ENCODE peak calls at places on chromosome 11, in six cellular contexts. B is stomach, C is GM12878, M is adrenal gland, W is gastrocnemius medialis, A is lower leg skin. Q is an unnamed sample.

GRCh38 chr11:113168358-113168757 is 146.0 kb upstream of the TTC12 start:
- DNase-seq in B (no peak), C (no peak), M (no peak), W (no peak), A (no peak), Q (no peak)

GRCh38 chr11:61176446-61176845 is 15.2 kb upstream of the VPS37C start:
- DNase-seq in B (no peak), C (no peak), M (no peak), W (no peak), A (no peak), Q (no peak)

GRCh38 chr11:134328433-134328832 is 3.4 kb upstream of the GLB1L2 start:
- DNase-seq in B (no peak), C (no peak), M (no peak), W (no peak), A (no peak), Q (no peak)

GRCh38 chr11:86119062-86119461 is 50.2 kb upstream of the PICALM start:
- DNase-seq in B (no peak), C (no peak), M (no peak), W (no peak), A (no peak), Q (peak)

GRCh38 chr11:122159173-122159701 is 43.2 kb upstream of the BLID start:
- DNase-seq in B (no peak), C (no peak), M (no peak), W (no peak), A (no peak), Q (peak)

GRCh38 chr11:87306260-87306861 is 268.6 kb downstream of the TMEM135 start:
- DNase-seq in B (no peak), C (no peak), M (no peak), W (no peak), A (no peak), Q (no peak)

GRCh38 chr11:48013269-48013901 is 33.0 kb downstream of the PTPRJ start:
- DNase-seq in B (peak), C (no peak), M (no peak), W (no peak), A (no peak), Q (peak)

GRCh38 chr11:39365809-39366436 is 2093.5 kb downstream of the LRRC4C start:
- DNase-seq in B (no peak), C (no peak), M (no peak), W (no peak), A (no peak), Q (no peak)

GRCh38 chr11:106986261-106986660 is 32.0 kb downstream of the GUCY1A2 start:
- DNase-seq in B (no peak), C (no peak), M (no peak), W (no peak), A (peak), Q (peak)

GRCh38 chr11:76671236-76671590 is 666 bp upstream of the LRRC32 start:
- DNase-seq in B (no peak), C (no peak), M (no peak), W (no peak), A (no peak), Q (no peak)

GRCh38 chr11:68006606-68007166 is 2.8 kb upstream of the UNC93B1 start:
- DNase-seq in B (no peak), C (no peak), M (no peak), W (no peak), A (no peak), Q (no peak)

GRCh38 chr11:77188323-77188911 is 60.4 kb downstream of the MYO7A start:
- DNase-seq in B (peak), C (peak), M (peak), W (peak), A (peak), Q (peak)

GRCh38 chr11:73968356-73968966 is 14.2 kb downstream of the UCP2 start:
- DNase-seq in B (no peak), C (no peak), M (no peak), W (no peak), A (no peak), Q (no peak)

GRCh38 chr11:123195182-123196059 is at the start of gene CLMP:
- DNase-seq in B (no peak), C (no peak), M (peak), W (no peak), A (no peak), Q (peak)

GRCh38 chr11:103532133-103532788 is 423.0 kb downstream of the DYNC2H1 start:
- DNase-seq in B (no peak), C (no peak), M (no peak), W (no peak), A (no peak), Q (peak)

GRCh38 chr11:24513837-24514594 is 17.2 kb downstream of the LUZP2 start:
- DNase-seq in B (no peak), C (no peak), M (no peak), W (no peak), A (no peak), Q (no peak)

GRCh38 chr11:67644042-67644441 is 4.5 kb upstream of the TBX10 start:
- DNase-seq in B (no peak), C (no peak), M (no peak), W (no peak), A (no peak), Q (no peak)

GRCh38 chr11:77198440-77198849 is 70.4 kb downstream of the MYO7A start:
- DNase-seq in B (no peak), C (no peak), M (peak), W (no peak), A (no peak), Q (no peak)

GRCh38 chr11:8794677-8795103 is 112.1 kb downstream of the RPL27A start:
- DNase-seq in B (peak), C (no peak), M (no peak), W (no peak), A (no peak), Q (no peak)

GRCh38 chr11:111531156-111531555 is 9.4 kb upstream of the LAYN start:
- DNase-seq in B (no peak), C (no peak), M (no peak), W (no peak), A (no peak), Q (no peak)

GRCh38 chr11:78753297-78753696 is 178.6 kb upstream of the NARS2 start:
- DNase-seq in B (no peak), C (no peak), M (no peak), W (no peak), A (no peak), Q (peak)

GRCh38 chr11:16184588-16184987 is 171.8 kb downstream of the SOX6 start:
- DNase-seq in B (no peak), C (no peak), M (no peak), W (peak), A (no peak), Q (peak)

GRCh38 chr11:134150195-134150903 is 73.4 kb downstream of the NCAPD3 start:
- DNase-seq in B (no peak), C (no peak), M (no peak), W (no peak), A (no peak), Q (no peak)

GRCh38 chr11:103433380-103433779 is 324.2 kb downstream of the DYNC2H1 start:
- DNase-seq in B (no peak), C (no peak), M (no peak), W (no peak), A (no peak), Q (peak)

GRCh38 chr11:113895367-113896155 is 9.0 kb upstream of the HTR3B start:
- DNase-seq in B (no peak), C (no peak), M (no peak), W (peak), A (no peak), Q (no peak)

GRCh38 chr11:123378096-123378495 is 52.0 kb upstream of the GRAMD1B start:
- DNase-seq in B (no peak), C (no peak), M (no peak), W (no peak), A (no peak), Q (no peak)

GRCh38 chr11:119518746-119519382 is 95.9 kb upstream of the THY1 start:
- DNase-seq in B (no peak), C (no peak), M (no peak), W (no peak), A (no peak), Q (peak)

GRCh38 chr11:77107950-77108349 is 5.3 kb downstream of the OMP start:
- DNase-seq in B (peak), C (no peak), M (peak), W (no peak), A (no peak), Q (peak)

GRCh38 chr11:118921929-118922744 is 3.6 kb downstream of the BCL9L start:
- DNase-seq in B (peak), C (no peak), M (peak), W (peak), A (peak), Q (peak)

GRCh38 chr11:126311464-126312291 is 7.8 kb downstream of the DCPS start:
- DNase-seq in B (no peak), C (peak), M (peak), W (no peak), A (no peak), Q (peak)

GRCh38 chr11:36122715-36123114 is 166.5 kb downstream of the COMMD9 start:
- DNase-seq in B (no peak), C (no peak), M (no peak), W (no peak), A (no peak), Q (no peak)

GRCh38 chr11:134754196-134754822 is 342.3 kb upstream of the B3GAT1 start:
- DNase-seq in B (no peak), C (no peak), M (no peak), W (no peak), A (no peak), Q (no peak)

GRCh38 chr11:130508913-130509312 is 60.5 kb downstream of the ADAMTS15 start:
- DNase-seq in B (no peak), C (no peak), M (no peak), W (no peak), A (no peak), Q (no peak)

GRCh38 chr11:69193151-69193550 is 37.4 kb downstream of the SMIM38 start:
- DNase-seq in B (no peak), C (no peak), M (no peak), W (no peak), A (no peak), Q (no peak)

GRCh38 chr11:107116358-107116757 is 98.1 kb upstream of the GUCY1A2 start:
- DNase-seq in B (no peak), C (no peak), M (no peak), W (no peak), A (no peak), Q (no peak)

DNA sequence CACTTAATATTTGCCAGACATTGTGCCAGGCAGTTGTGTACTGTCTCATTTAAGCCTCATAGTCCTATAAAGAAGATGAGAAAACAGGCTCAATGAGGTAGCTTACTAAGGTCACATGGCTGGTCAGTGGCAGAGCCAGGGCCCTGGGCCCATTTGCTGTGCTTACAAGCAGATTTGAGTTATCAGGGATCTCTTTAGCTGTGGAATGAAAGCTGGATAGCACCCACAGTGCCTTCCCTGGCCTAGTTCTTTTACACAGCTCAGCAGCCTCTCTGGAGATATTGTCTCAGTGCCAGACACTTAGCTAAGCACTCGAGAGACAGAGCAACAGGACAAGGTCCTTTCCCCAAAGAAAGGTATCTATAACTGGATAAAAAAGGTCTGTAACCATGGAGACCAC is 6.1 kb downstream of the TMEM86A start:
- DNase-seq in B (no peak), C (no peak), M (no peak), W (no peak), A (no peak), Q (no peak)
- H3K4me3 ChIP-seq in B (no peak), C (no peak), M (no peak), W (no peak), A (no peak), Q (no peak)

GRCh38 chr11:83221694-83222093 is 28.2 kb downstream of the ANKRD42 start:
- DNase-seq in B (no peak), C (no peak), M (no peak), W (no peak), A (no peak), Q (no peak)

GRCh38 chr11:83223457-83223856 is 29.9 kb downstream of the ANKRD42 start:
- DNase-seq in B (no peak), C (no peak), M (no peak), W (no peak), A (no peak), Q (no peak)

GRCh38 chr11:83220279-83220678 is 26.8 kb downstream of the ANKRD42 start:
- DNase-seq in B (no peak), C (no peak), M (no peak), W (no peak), A (no peak), Q (no peak)

GRCh38 chr11:83222499-83222898 is 29.0 kb downstream of the ANKRD42 start:
- DNase-seq in B (no peak), C (no peak), M (no peak), W (no peak), A (no peak), Q (no peak)

DNA sequence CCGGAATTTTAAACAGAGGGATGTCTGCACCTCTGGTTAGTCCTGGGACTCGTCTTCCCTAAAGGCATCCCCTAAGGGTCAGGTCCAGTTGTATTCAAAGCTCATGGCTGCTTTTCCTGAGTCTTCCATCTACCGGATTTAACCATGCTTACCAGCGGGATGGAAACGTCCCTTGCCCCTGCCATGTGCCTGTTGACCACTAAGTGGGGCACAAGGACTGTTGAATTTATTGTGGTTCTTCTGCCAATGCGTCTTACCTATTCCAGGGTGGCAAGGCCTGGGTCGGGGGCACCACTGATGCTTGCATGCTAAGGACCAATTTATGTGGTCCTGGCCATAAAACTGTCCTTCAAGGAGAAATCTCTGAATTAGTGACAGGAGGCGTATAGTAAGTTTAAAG is 25.6 kb downstream of the ANKRD42 start:
- DNase-seq in B (no peak), C (no peak), M (no peak), W (no peak), A (no peak), Q (no peak)
- TF ChIP-seq CTCF in B (peak), C (peak), M (peak), W (no peak), A (no peak), Q (peak)

GRCh38 chr11:64341429-64341828 is 1.4 kb downstream of the CCDC88B start:
- DNase-seq in B (no peak), C (no peak), M (no peak), W (no peak), A (no peak), Q (no peak)

GRCh38 chr11:64337538-64338249 is 2.3 kb upstream of the CCDC88B start:
- DNase-seq in B (no peak), C (no peak), M (no peak), W (no peak), A (no peak), Q (peak)

GRCh38 chr11:64339319-64339718 is 685 bp upstream of the CCDC88B start:
- DNase-seq in B (no peak), C (no peak), M (no peak), W (no peak), A (no peak), Q (no peak)

GRCh38 chr11:64340671-64341335 is 799 bp downstream of the CCDC88B start:
- DNase-seq in B (peak), C (no peak), M (no peak), W (no peak), A (no peak), Q (no peak)

DNA sequence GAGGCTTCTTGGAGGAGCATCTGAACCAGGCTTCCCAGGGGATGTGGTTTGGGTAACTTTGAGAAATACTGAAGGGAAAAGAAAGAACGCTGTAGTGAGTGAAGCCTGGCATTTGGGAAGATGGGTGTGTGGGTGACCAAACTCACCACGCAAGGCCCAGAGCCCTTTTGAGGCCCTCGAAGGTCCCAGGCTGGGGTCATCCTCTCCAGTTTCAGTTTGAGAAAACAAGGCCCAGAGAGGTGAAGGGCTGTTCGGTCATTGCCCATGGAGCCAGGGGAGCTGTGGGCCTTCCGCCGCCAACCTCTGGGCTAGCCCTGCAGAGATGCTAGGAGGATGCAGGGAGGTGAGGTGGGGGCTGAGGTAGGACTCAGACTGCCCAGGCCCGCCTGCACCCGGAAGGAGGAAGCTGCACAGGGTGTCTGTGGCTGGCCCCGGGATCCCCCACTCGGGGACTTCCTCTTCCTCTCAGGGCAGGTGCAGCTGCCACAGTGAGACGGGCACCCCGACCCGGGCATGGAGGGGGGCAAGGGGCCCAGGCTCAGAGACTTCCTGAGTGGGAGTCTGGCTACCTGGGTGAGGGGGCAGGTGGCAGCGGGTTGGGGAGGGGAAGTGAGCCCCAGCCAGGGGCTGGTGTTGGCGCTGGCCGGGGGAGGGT is at the start of gene CCDC88B:
- DNase-seq in B (peak), C (no peak), M (no peak), W (no peak), A (no peak), Q (no peak)
- H3K4me3 ChIP-seq in B (peak), C (peak), M (no peak), W (no peak), A (no peak), Q (no peak)

GRCh38 chr11:94568717-94569116 is 1.5 kb downstream of the PIWIL4 start:
- DNase-seq in B (no peak), C (no peak), M (no peak), W (no peak), A (no peak), Q (no peak)

GRCh38 chr11:94563176-94563847 is 3.9 kb upstream of the PIWIL4 start:
- DNase-seq in B (no peak), C (no peak), M (no peak), W (no peak), A (no peak), Q (peak)

GRCh38 chr11:94568200-94568599 is 1.0 kb downstream of the PIWIL4 start:
- DNase-seq in B (no peak), C (no peak), M (no peak), W (no peak), A (no peak), Q (no peak)

GRCh38 chr11:94567181-94567670 is at the start of gene PIWIL4:
- DNase-seq in B (no peak), C (no peak), M (no peak), W (no peak), A (no peak), Q (no peak)

DNA sequence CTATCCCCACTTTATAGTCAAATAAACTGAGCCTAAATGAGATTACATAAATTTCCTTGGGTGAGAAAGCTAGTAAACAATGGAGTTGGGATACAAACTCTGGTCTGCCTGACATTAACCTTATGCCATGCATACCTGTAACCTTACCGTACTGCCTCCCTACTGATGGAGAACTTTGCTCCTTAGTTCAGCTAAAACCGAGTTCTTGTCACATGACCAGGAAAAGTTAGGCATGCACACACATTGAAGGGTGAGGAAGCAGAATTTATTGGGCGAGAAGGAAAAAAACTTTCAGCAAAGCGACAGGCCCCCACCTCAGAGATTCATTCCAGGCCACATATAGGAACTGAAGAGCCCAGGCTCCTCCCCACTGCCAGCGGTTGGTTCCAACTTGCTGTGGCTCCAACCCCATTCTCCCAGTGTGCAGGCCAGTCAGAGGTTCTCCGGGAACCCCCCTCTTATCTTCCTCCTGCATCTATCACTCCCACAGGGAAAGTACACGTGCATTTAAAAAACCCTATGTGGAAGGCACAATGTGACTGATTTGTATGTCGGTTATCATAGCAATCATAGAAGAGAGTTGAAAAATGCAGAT is 3.2 kb upstream of the PIWIL4 start:
- DNase-seq in B (no peak), C (no peak), M (no peak), W (no peak), A (no peak), Q (no peak)
- TF ChIP-seq CTCF in B (no peak), C (no peak), M (no peak), W (no peak), A (no peak), Q (no peak)

DNA sequence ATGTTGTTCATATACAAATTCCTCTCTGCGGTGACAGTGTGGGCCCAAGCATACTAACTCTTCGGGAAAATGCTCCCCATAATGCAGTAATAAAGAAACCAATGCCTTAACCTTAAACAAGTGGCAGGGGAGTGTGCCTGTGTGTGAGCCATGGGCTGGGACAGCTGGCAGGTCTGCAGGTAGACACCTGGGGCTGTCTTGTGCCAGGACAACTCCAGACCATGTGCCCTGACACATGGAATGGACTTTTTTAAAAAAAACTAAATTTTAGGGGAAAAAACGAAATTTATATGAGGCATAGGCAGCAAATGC is 70.9 kb downstream of the ETS1 start:
- DNase-seq in B (no peak), C (no peak), M (no peak), W (no peak), A (no peak), Q (no peak)
- H3K4me3 ChIP-seq in B (no peak), C (peak), M (no peak), W (peak), A (no peak), Q (peak)

Q was measured in AG10803.